ENCODE peak calls at places on chromosomes 5 and 9, in four cellular contexts. J, G, Q and O are unnamed samples.
A peak's percentile ranks its signal among the peaks of the same experiment; 100 is the strongest.

GRCh38 chr9:128919409-128919808 is 1.4 kb upstream of the PHYHD1 start:
- DNase-seq in J (no peak), G (no peak), Q (no peak), O (no peak)

GRCh38 chr5:33892419-33893151 is 795 bp upstream of the ADAMTS12 start:
- DNase-seq in J (peak; percentile 5), G (no peak), Q (no peak), O (no peak)

GRCh38 chr5:150904479-150905311 is at the start of gene ZNF300:
- DNase-seq in J (peak; percentile 96), G (peak; percentile 71), Q (peak; percentile 40), O (peak; percentile 6)

GRCh38 chr5:5497132-5497748 is 74.8 kb downstream of the ICE1 start:
- DNase-seq in J (peak; percentile 60), G (peak; percentile 16), Q (no peak), O (no peak)

GRCh38 chr5:88667187-88668141 is 215.5 kb downstream of the MEF2C start:
- DNase-seq in J (no peak), G (no peak), Q (no peak), O (no peak)

GRCh38 chr9:38047301-38048251 is 21.5 kb downstream of the SHB start:
- DNase-seq in J (peak; percentile 85), G (peak; percentile 16), Q (no peak), O (no peak)

GRCh38 chr9:91164724-91165520 is 196.8 kb downstream of the AUH start:
- DNase-seq in J (peak; percentile 97), G (peak; percentile 62), Q (peak; percentile 51), O (peak; percentile 55)

GRCh38 chr9:91503650-91504007 is 80.0 kb upstream of the NFIL3 start:
- DNase-seq in J (peak; percentile 35), G (peak; percentile 8), Q (no peak), O (no peak)

GRCh38 chr5:96629774-96630173 is 32.4 kb upstream of the CAST start:
- DNase-seq in J (peak; percentile 99), G (no peak), Q (no peak), O (no peak)

GRCh38 chr5:52811067-52811749 is 23.5 kb downstream of the ITGA1 start:
- DNase-seq in J (peak; percentile 84), G (no peak), Q (no peak), O (no peak)

GRCh38 chr5:137248476-137248970 is 250.6 kb downstream of the SPOCK1 start:
- DNase-seq in J (peak; percentile 23), G (no peak), Q (no peak), O (no peak)

GRCh38 chr5:74501674-74502478 is 138.7 kb downstream of the ENC1 start:
- DNase-seq in J (no peak), G (no peak), Q (no peak), O (no peak)

GRCh38 chr5:170631471-170632195 is 127.8 kb downstream of the KCNIP1 start:
- DNase-seq in J (no peak), G (no peak), Q (no peak), O (no peak)

GRCh38 chr5:131649160-131649559 is 14.1 kb upstream of the RAPGEF6 start:
- DNase-seq in J (peak; percentile 37), G (no peak), Q (no peak), O (no peak)

GRCh38 chr5:78720997-78721396 is 72.4 kb upstream of the LHFPL2 start:
- DNase-seq in J (peak; percentile 48), G (no peak), Q (no peak), O (no peak)

GRCh38 chr9:100473271-100474081 is 527 bp downstream of the TMEFF1 start:
- DNase-seq in J (peak; percentile 36), G (peak; percentile 26), Q (no peak), O (no peak)

GRCh38 chr5:96633820-96634219 is 28.4 kb upstream of the CAST start:
- DNase-seq in J (no peak), G (no peak), Q (no peak), O (no peak)

GRCh38 chr5:171121638-171122037 is 187.4 kb upstream of the TLX3 start:
- DNase-seq in J (no peak), G (no peak), Q (no peak), O (no peak)

GRCh38 chr9:91682806-91683205 is 259.2 kb upstream of the NFIL3 start:
- DNase-seq in J (peak; percentile 93), G (no peak), Q (peak; percentile 9), O (no peak)

GRCh38 chr9:121566401-121567141 is 66.9 kb upstream of the GGTA1 start:
- DNase-seq in J (peak; percentile 55), G (no peak), Q (no peak), O (no peak)

GRCh38 chr5:5066276-5067186 is 73.6 kb upstream of the ADAMTS16 start:
- DNase-seq in J (no peak), G (no peak), Q (no peak), O (no peak)

GRCh38 chr5:33611882-33612281 is 171.1 kb downstream of the TARS1 start:
- DNase-seq in J (peak; percentile 13), G (no peak), Q (no peak), O (no peak)

GRCh38 chr9:126509718-126510117 is 104.0 kb upstream of the LMX1B start:
- DNase-seq in J (no peak), G (no peak), Q (no peak), O (no peak)

GRCh38 chr9:20032413-20033006 is 243.7 kb upstream of the SLC24A2 start:
- DNase-seq in J (no peak), G (no peak), Q (no peak), O (no peak)

GRCh38 chr5:36685631-36686147 is 79.3 kb downstream of the SLC1A3 start:
- DNase-seq in J (peak; percentile 31), G (no peak), Q (no peak), O (no peak)

GRCh38 chr5:124087752-124088151 is 575.8 kb downstream of the CSNK1G3 start:
- DNase-seq in J (no peak), G (no peak), Q (no peak), O (no peak)

GRCh38 chr9:116163293-116164055 is 9.9 kb downstream of the PAPPA start:
- DNase-seq in J (no peak), G (no peak), Q (no peak), O (no peak)

GRCh38 chr5:136424835-136425694 is 59.7 kb upstream of the TRPC7 start:
- DNase-seq in J (peak; percentile 76), G (peak; percentile 13), Q (no peak), O (no peak)

GRCh38 chr9:82404484-82405280 is 416.1 kb downstream of the SPATA31D1 start:
- DNase-seq in J (no peak), G (no peak), Q (no peak), O (no peak)